ENCODE peak calls at places on chromosomes 1 and 21, in seven cellular contexts. One of them, this sample, is unnamed.

GRCh38 chr1:242569867-242570266 is 45.4 kb upstream of the PLD5 start:
- DNase-seq in endothelial cell: no peak
- DNase-seq in transverse colon: no peak
- DNase-seq in ovary: no peak
- DNase-seq in left ventricle myocardium inferior: no peak
- DNase-seq in heart left ventricle: no peak
- DNase-seq in spleen: no peak
- DNase-seq in this sample: no peak

GRCh38 chr1:157932082-157932481 is 61.4 kb upstream of the KIRREL1 start:
- DNase-seq in endothelial cell: no peak
- DNase-seq in transverse colon: no peak
- DNase-seq in ovary: no peak
- DNase-seq in left ventricle myocardium inferior: no peak
- DNase-seq in heart left ventricle: no peak
- DNase-seq in spleen: no peak
- DNase-seq in this sample: no peak

GRCh38 chr1:16163882-16164820 is 8.3 kb upstream of the EPHA2 start:
- DNase-seq in endothelial cell: no peak
- DNase-seq in transverse colon: no peak
- DNase-seq in ovary: no peak
- DNase-seq in left ventricle myocardium inferior: no peak
- DNase-seq in heart left ventricle: no peak
- DNase-seq in spleen: no peak
- DNase-seq in this sample: no peak

GRCh38 chr21:35011681-35012080 is 37.4 kb downstream of the RUNX1 start:
- DNase-seq in endothelial cell: no peak
- DNase-seq in transverse colon: no peak
- DNase-seq in ovary: no peak
- DNase-seq in left ventricle myocardium inferior: no peak
- DNase-seq in heart left ventricle: no peak
- DNase-seq in spleen: no peak
- DNase-seq in this sample: no peak

GRCh38 chr1:93749894-93750301 is 68.3 kb upstream of the BCAR3 start:
- DNase-seq in endothelial cell: peak; percentile 21
- DNase-seq in transverse colon: no peak
- DNase-seq in ovary: no peak
- DNase-seq in left ventricle myocardium inferior: no peak
- DNase-seq in heart left ventricle: no peak
- DNase-seq in spleen: no peak
- DNase-seq in this sample: no peak

GRCh38 chr1:243287652-243288051 is 31.8 kb downstream of the SDCCAG8 start:
- DNase-seq in endothelial cell: no peak
- DNase-seq in transverse colon: no peak
- DNase-seq in ovary: no peak
- DNase-seq in left ventricle myocardium inferior: no peak
- DNase-seq in heart left ventricle: no peak
- DNase-seq in spleen: no peak
- DNase-seq in this sample: no peak

GRCh38 chr1:181541947-181542346 is 58.6 kb downstream of the CACNA1E start:
- DNase-seq in endothelial cell: no peak
- DNase-seq in transverse colon: no peak
- DNase-seq in ovary: no peak
- DNase-seq in left ventricle myocardium inferior: no peak
- DNase-seq in heart left ventricle: no peak
- DNase-seq in spleen: no peak
- DNase-seq in this sample: no peak

GRCh38 chr21:34362670-34363069 is 1.1 kb upstream of the KCNE2 start:
- DNase-seq in endothelial cell: no peak
- DNase-seq in transverse colon: no peak
- DNase-seq in ovary: no peak
- DNase-seq in left ventricle myocardium inferior: no peak
- DNase-seq in heart left ventricle: no peak
- DNase-seq in spleen: no peak
- DNase-seq in this sample: no peak

GRCh38 chr1:222931018-222931417 is 116.2 kb downstream of the DISP1 start:
- DNase-seq in endothelial cell: no peak
- DNase-seq in transverse colon: no peak
- DNase-seq in ovary: no peak
- DNase-seq in left ventricle myocardium inferior: no peak
- DNase-seq in heart left ventricle: no peak
- DNase-seq in spleen: no peak
- DNase-seq in this sample: no peak

GRCh38 chr21:36909901-36910561 is 56.4 kb downstream of the HLCS start:
- DNase-seq in endothelial cell: no peak
- DNase-seq in transverse colon: no peak
- DNase-seq in ovary: no peak
- DNase-seq in left ventricle myocardium inferior: no peak
- DNase-seq in heart left ventricle: no peak
- DNase-seq in spleen: no peak
- DNase-seq in this sample: no peak

GRCh38 chr1:94324168-94324544 is 86.8 kb upstream of the ARHGAP29 start:
- DNase-seq in endothelial cell: no peak
- DNase-seq in transverse colon: no peak
- DNase-seq in ovary: no peak
- DNase-seq in left ventricle myocardium inferior: no peak
- DNase-seq in heart left ventricle: no peak
- DNase-seq in spleen: no peak
- DNase-seq in this sample: no peak

GRCh38 chr1:239976130-239976968 is 115.3 kb upstream of the FMN2 start:
- DNase-seq in endothelial cell: peak; percentile 58
- DNase-seq in transverse colon: peak; percentile 44
- DNase-seq in ovary: peak; percentile 60
- DNase-seq in left ventricle myocardium inferior: no peak
- DNase-seq in heart left ventricle: no peak
- DNase-seq in spleen: no peak
- DNase-seq in this sample: no peak

GRCh38 chr1:11339346-11340247 is 66.6 kb downstream of the UBIAD1 start:
- DNase-seq in endothelial cell: no peak
- DNase-seq in transverse colon: peak; percentile 24
- DNase-seq in ovary: no peak
- DNase-seq in left ventricle myocardium inferior: no peak
- DNase-seq in heart left ventricle: no peak
- DNase-seq in spleen: no peak
- DNase-seq in this sample: no peak

GRCh38 chr1:185279571-185279970 is 37.5 kb downstream of the IVNS1ABP start:
- DNase-seq in endothelial cell: no peak
- DNase-seq in transverse colon: no peak
- DNase-seq in ovary: no peak
- DNase-seq in left ventricle myocardium inferior: no peak
- DNase-seq in heart left ventricle: no peak
- DNase-seq in spleen: no peak
- DNase-seq in this sample: no peak

DNA sequence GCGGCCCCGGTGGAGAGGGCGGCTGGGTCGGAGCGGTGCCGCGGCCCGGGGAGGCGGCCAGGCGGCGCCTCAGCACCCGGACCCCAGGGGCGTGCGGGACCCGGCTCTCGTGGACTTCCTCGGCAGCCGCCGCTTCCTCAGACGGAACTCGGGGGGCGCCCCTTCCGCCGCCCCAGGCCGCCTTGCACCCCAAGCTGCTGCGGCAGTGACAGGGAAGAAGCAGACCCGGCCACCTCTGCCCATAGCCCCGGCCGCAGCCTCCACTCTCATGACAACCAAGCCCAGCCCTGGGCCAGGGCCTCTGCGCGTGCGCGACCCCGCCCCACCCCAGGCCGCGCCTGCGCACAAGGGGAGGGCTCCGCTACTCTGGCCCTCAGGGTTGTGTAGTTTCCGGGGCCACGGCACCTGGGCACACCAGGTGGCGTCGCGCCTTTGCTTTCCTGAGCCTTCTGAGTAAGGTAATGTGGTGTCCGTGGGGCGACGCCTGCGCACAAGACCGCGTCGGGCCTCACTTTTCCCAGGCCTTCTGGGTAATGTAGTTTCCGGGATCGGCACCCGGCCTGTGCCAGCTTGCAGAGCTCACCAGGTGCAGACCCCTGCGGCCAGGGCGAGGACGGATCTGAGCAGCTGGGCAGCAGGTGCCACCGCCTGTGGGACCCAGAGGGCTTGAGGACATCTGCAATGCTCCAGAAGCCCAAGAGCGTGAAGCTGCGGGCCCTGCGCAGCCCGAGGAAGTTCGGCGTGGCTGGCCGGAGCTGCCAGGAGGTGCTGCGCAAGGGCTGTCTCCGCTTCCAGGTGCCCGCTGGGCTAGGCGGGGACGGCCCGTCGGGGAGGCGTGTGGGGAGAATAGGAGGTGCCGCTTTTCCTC is at the start of the genes CEP104 and DFFB:
- DNase-seq in endothelial cell: peak; percentile 94
- DNase-seq in transverse colon: peak; percentile 97
- DNase-seq in ovary: peak; percentile 87
- DNase-seq in left ventricle myocardium inferior: peak; percentile 90
- DNase-seq in heart left ventricle: peak; percentile 83
- DNase-seq in spleen: peak; percentile 98
- DNase-seq in this sample: peak; percentile 93
- TF ChIP-seq CTCF in endothelial cell: no peak
- TF ChIP-seq CTCF in transverse colon: peak; percentile 28
- TF ChIP-seq CTCF in ovary: no peak
- TF ChIP-seq CTCF in left ventricle myocardium inferior: no peak
- TF ChIP-seq CTCF in heart left ventricle: no peak
- TF ChIP-seq CTCF in spleen: peak; percentile 18
- TF ChIP-seq CTCF in this sample: peak; percentile 11

GRCh38 chr1:162228586-162228985 is 148.1 kb downstream of the SPATA46 start:
- DNase-seq in endothelial cell: no peak
- DNase-seq in transverse colon: no peak
- DNase-seq in ovary: no peak
- DNase-seq in left ventricle myocardium inferior: no peak
- DNase-seq in heart left ventricle: no peak
- DNase-seq in spleen: no peak
- DNase-seq in this sample: no peak

GRCh38 chr1:162230517-162230916 is 146.1 kb downstream of the SPATA46 start:
- DNase-seq in endothelial cell: no peak
- DNase-seq in transverse colon: no peak
- DNase-seq in ovary: no peak
- DNase-seq in left ventricle myocardium inferior: no peak
- DNase-seq in heart left ventricle: no peak
- DNase-seq in spleen: no peak
- DNase-seq in this sample: no peak

GRCh38 chr1:162229534-162229933 is 147.1 kb downstream of the SPATA46 start:
- DNase-seq in endothelial cell: no peak
- DNase-seq in transverse colon: no peak
- DNase-seq in ovary: no peak
- DNase-seq in left ventricle myocardium inferior: no peak
- DNase-seq in heart left ventricle: no peak
- DNase-seq in spleen: no peak
- DNase-seq in this sample: no peak

GRCh38 chr1:162232034-162232433 is 144.6 kb downstream of the SPATA46 start:
- DNase-seq in endothelial cell: no peak
- DNase-seq in transverse colon: no peak
- DNase-seq in ovary: no peak
- DNase-seq in left ventricle myocardium inferior: no peak
- DNase-seq in heart left ventricle: no peak
- DNase-seq in spleen: no peak
- DNase-seq in this sample: no peak

DNA sequence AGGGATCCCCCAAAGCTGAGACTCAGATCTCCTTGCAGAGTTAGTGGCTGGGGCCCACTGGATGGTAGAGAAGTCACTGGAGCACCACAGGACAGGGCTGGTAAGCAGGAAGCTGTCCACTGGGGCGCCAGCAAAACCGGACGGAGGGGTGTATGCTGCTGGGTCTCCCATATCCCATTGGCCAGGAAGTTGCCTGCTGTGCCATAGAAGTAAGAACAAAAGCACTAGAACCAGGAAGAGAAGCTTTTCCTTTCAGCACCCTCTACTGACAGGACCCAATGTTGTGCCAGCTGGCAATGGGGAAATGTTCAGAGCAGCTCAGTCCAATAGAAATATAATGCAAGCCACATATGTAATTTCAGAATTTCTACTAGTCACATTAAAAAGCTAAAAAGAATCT is 146.6 kb downstream of the SPATA46 start:
- DNase-seq in endothelial cell: peak; percentile 38
- DNase-seq in transverse colon: peak; percentile 22
- DNase-seq in ovary: no peak
- DNase-seq in left ventricle myocardium inferior: peak; percentile 19
- DNase-seq in heart left ventricle: peak; percentile 29
- DNase-seq in spleen: no peak
- DNase-seq in this sample: no peak
- TF ChIP-seq CTCF in endothelial cell: no peak
- TF ChIP-seq CTCF in transverse colon: no peak
- TF ChIP-seq CTCF in ovary: no peak
- TF ChIP-seq CTCF in left ventricle myocardium inferior: no peak
- TF ChIP-seq CTCF in heart left ventricle: no peak
- TF ChIP-seq CTCF in spleen: no peak
- TF ChIP-seq CTCF in this sample: peak; percentile 61

DNA sequence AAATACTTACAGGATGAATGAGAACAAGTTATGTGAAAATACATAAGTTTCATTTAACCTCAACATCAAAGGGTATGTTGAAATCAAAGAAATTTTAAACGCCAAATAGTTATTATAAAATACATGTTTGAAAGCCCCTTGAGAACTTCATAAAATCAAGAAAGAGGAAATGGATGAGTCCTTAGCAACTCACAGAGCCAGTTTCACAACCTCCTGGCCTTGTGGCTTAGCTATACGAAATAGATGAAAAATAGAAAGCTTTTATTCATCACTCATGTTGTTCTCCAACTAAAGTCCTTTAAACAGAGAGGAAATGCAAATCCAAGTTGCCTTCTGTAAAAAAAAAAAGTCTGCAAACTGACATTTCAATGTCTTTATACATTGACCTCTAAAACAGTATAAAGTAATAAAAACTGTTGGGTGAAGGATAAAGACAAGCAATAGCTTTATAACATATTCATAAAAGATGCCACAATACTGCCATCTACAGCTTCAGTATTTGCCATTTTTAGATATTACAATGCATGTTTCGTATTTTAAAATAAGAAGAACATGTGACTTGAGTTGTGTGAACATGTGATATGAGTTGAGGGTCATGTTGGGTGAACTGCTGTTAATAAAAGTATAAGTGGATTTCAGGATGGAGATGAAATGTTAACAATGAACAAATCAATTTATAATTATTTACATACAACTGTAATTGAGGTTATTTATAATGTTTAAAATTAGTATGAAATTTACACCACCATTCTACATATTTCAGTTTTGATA is 847.7 kb downstream of the MRPL39 start:
- DNase-seq in endothelial cell: no peak
- DNase-seq in transverse colon: no peak
- DNase-seq in ovary: no peak
- DNase-seq in left ventricle myocardium inferior: no peak
- DNase-seq in heart left ventricle: no peak
- DNase-seq in spleen: no peak
- DNase-seq in this sample: no peak
- TF ChIP-seq CTCF in endothelial cell: no peak
- TF ChIP-seq CTCF in transverse colon: no peak
- TF ChIP-seq CTCF in ovary: no peak
- TF ChIP-seq CTCF in left ventricle myocardium inferior: no peak
- TF ChIP-seq CTCF in heart left ventricle: no peak
- TF ChIP-seq CTCF in spleen: no peak
- TF ChIP-seq CTCF in this sample: no peak

DNA sequence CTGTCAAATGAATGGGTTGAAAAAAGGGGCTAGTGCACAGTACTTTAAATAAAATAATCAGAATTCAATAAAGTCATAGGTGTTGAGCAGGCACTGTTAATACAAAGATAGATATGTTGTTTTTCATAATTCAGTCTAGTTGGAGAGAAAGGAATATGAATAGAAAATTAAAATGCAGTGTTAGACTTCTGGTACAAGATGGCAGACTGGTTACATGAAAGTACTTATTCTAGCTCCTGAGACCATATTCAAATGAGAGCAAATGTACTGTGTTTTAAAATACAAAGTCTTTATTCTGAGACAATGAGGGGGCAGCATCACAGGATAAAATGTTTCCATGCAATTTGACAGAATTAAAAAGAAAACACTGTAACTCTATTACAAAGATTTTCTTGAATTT is 542.1 kb downstream of the COL11A1 start:
- DNase-seq in endothelial cell: no peak
- DNase-seq in transverse colon: no peak
- DNase-seq in ovary: no peak
- DNase-seq in left ventricle myocardium inferior: no peak
- DNase-seq in heart left ventricle: no peak
- DNase-seq in spleen: no peak
- DNase-seq in this sample: no peak
- TF ChIP-seq CTCF in endothelial cell: no peak
- TF ChIP-seq CTCF in transverse colon: no peak
- TF ChIP-seq CTCF in ovary: no peak
- TF ChIP-seq CTCF in left ventricle myocardium inferior: no peak
- TF ChIP-seq CTCF in heart left ventricle: no peak
- TF ChIP-seq CTCF in spleen: no peak
- TF ChIP-seq CTCF in this sample: peak; percentile 65

This sample was measured in chondrocyte.